ENCODE peak calls at places on chromosome 9, in four cellular contexts. One of them, this sample, is unnamed.

GRCh38 chr9:14030350-14030823 is 283.6 kb downstream of the NFIB start:
- DNase-seq in AG04449: peak
- DNase-seq in foreskin fibroblast: peak
- DNase-seq in fibroblast of the aortic adventitia: peak
- DNase-seq in this sample: peak

GRCh38 chr9:28600226-28600625 is 1026.9 kb upstream of the C9orf72 start:
- DNase-seq in fibroblast of the aortic adventitia: no peak
- DNase-seq in foreskin fibroblast: no peak
- DNase-seq in AG04449: no peak
- DNase-seq in this sample: no peak

GRCh38 chr9:98370300-98370975 is 115.0 kb upstream of the TBC1D2 start:
- DNase-seq in fibroblast of the aortic adventitia: no peak
- DNase-seq in AG04449: no peak
- DNase-seq in foreskin fibroblast: no peak
- DNase-seq in this sample: no peak

GRCh38 chr9:92770005-92770995 is 5.7 kb upstream of the BICD2 start:
- DNase-seq in fibroblast of the aortic adventitia: no peak
- DNase-seq in AG04449: no peak
- DNase-seq in foreskin fibroblast: no peak
- DNase-seq in this sample: peak

GRCh38 chr9:76725181-76725580 is 39.1 kb upstream of the PCA3 start:
- DNase-seq in foreskin fibroblast: no peak
- DNase-seq in AG04449: no peak
- DNase-seq in fibroblast of the aortic adventitia: no peak
- DNase-seq in this sample: no peak

GRCh38 chr9:29322240-29322639 is 1749.0 kb upstream of the C9orf72 start:
- DNase-seq in fibroblast of the aortic adventitia: peak
- DNase-seq in AG04449: no peak
- DNase-seq in foreskin fibroblast: no peak
- DNase-seq in this sample: no peak

GRCh38 chr9:128051932-128052734 is 15.0 kb downstream of the NAIF1 start:
- DNase-seq in AG04449: no peak
- DNase-seq in foreskin fibroblast: no peak
- DNase-seq in fibroblast of the aortic adventitia: no peak
- DNase-seq in this sample: no peak

GRCh38 chr9:75087279-75087823 is 604 bp downstream of the NMRK1 start:
- DNase-seq in foreskin fibroblast: peak
- DNase-seq in fibroblast of the aortic adventitia: peak
- DNase-seq in AG04449: no peak
- DNase-seq in this sample: peak

GRCh38 chr9:32344551-32345182 is 39.8 kb upstream of the ACO1 start:
- DNase-seq in fibroblast of the aortic adventitia: peak
- DNase-seq in AG04449: no peak
- DNase-seq in foreskin fibroblast: peak
- DNase-seq in this sample: peak

GRCh38 chr9:121974421-121974820 is 118.7 kb downstream of the TTLL11 start:
- DNase-seq in AG04449: no peak
- DNase-seq in fibroblast of the aortic adventitia: no peak
- DNase-seq in foreskin fibroblast: no peak
- DNase-seq in this sample: no peak

GRCh38 chr9:98314381-98315066 is 59.1 kb upstream of the TBC1D2 start:
- DNase-seq in foreskin fibroblast: peak
- DNase-seq in AG04449: no peak
- DNase-seq in fibroblast of the aortic adventitia: peak
- DNase-seq in this sample: peak

GRCh38 chr9:107815782-107816181 is 326.2 kb upstream of the KLF4 start:
- DNase-seq in foreskin fibroblast: no peak
- DNase-seq in fibroblast of the aortic adventitia: no peak
- DNase-seq in AG04449: no peak
- DNase-seq in this sample: no peak

GRCh38 chr9:2634818-2635217 is 13.2 kb downstream of the VLDLR start:
- DNase-seq in AG04449: no peak
- DNase-seq in foreskin fibroblast: no peak
- DNase-seq in fibroblast of the aortic adventitia: no peak
- DNase-seq in this sample: no peak
- TF ChIP-seq CTCF in AG04449: no peak
- TF ChIP-seq CTCF in foreskin fibroblast: no peak
- TF ChIP-seq CTCF in fibroblast of the aortic adventitia: no peak
- TF ChIP-seq CTCF in this sample: no peak

DNA sequence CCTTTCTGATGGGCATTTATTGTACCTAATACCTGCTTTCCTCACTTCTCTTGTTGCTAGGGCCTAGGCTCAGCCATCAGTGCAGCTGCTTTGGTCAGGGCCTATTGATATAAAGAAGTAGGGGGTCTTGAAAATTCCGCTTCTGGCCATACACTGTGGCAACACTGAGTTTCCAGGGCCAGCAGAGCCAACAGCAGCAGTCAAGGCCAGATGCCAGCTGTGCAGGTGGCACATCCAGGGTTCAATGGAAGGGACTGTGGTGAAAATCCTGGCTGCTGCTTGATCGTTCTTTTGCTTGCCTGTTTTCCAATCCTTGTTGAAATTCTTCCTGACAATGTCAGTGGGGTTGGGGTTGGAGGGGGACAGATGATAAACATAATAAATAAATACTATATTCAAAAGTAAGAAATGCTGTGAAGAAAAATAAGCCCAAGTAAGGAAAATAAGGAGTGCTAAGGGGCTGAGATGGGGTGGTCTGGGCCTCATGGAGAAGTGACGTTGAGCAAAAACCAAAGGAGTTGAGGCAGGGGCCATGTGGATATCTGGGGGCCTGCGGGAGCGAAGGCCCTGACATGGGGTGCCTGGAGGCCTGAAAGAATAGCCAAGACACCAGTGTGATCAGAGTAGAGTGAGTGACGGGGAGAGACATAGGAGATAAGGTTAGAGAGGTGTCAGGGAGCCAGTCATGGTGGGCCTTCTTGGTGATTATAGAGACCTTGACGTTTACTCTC is 91.0 kb upstream of the ALDH1B1 start:
- DNase-seq in foreskin fibroblast: no peak
- DNase-seq in AG04449: no peak
- DNase-seq in fibroblast of the aortic adventitia: no peak
- DNase-seq in this sample: no peak
- H3K4me3 ChIP-seq in foreskin fibroblast: no peak
- H3K4me3 ChIP-seq in AG04449: no peak
- H3K4me3 ChIP-seq in fibroblast of the aortic adventitia: no peak
- H3K4me3 ChIP-seq in this sample: no peak

GRCh38 chr9:130159057-130159456 is 13.1 kb upstream of the NCS1 start:
- DNase-seq in fibroblast of the aortic adventitia: no peak
- DNase-seq in foreskin fibroblast: no peak
- DNase-seq in AG04449: no peak
- DNase-seq in this sample: no peak

GRCh38 chr9:130154816-130155215 is 17.4 kb upstream of the NCS1 start:
- DNase-seq in fibroblast of the aortic adventitia: no peak
- DNase-seq in foreskin fibroblast: no peak
- DNase-seq in AG04449: no peak
- DNase-seq in this sample: no peak

GRCh38 chr9:130155647-130156046 is 16.6 kb upstream of the NCS1 start:
- DNase-seq in fibroblast of the aortic adventitia: no peak
- DNase-seq in foreskin fibroblast: no peak
- DNase-seq in AG04449: no peak
- DNase-seq in this sample: no peak

GRCh38 chr9:130157079-130157478 is 15.1 kb upstream of the NCS1 start:
- DNase-seq in foreskin fibroblast: peak
- DNase-seq in fibroblast of the aortic adventitia: no peak
- DNase-seq in AG04449: no peak
- DNase-seq in this sample: no peak

DNA sequence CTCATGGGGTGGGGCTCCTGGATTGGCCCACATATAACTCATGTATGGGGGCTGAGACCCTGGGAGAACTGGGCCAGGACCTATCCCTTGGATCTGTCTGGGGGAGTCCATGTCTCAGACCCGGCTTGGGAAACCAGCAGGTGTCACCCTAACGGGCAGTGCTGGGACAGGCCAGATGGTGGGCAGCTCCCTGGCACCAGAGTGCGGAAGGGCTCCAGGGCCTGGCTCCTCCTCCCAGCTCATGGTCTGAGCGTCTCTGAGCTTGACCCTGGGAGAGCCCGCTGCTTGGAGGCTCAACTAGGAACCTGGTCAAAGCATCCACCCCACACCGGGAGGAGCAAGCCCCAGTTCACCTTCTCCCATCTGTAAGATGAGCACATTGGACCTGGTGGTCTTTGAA is 15.5 kb upstream of the NCS1 start:
- DNase-seq in AG04449: no peak
- DNase-seq in fibroblast of the aortic adventitia: no peak
- DNase-seq in foreskin fibroblast: peak
- DNase-seq in this sample: no peak
- TF ChIP-seq CTCF in AG04449: peak
- TF ChIP-seq CTCF in fibroblast of the aortic adventitia: no peak
- TF ChIP-seq CTCF in foreskin fibroblast: no peak
- TF ChIP-seq CTCF in this sample: no peak

DNA sequence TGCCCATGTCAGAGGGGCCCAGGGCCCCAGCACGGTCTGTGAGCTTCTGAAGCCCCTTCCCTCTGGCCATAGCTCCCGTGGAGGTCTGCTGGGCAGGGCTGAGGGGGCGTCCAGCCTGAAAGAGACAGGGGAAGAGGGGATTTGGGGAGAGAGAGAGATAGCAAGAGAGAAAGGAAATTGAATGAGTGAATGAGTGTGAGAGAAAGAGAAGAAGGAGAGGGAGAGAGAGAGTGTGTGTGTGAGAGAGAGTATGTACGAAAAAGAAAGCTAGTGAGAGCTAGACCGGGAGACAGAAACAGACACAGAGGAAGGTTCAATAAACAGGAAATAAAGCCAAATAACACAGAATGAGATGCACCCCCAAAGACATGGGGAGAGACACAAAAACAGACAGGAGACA is 37.4 kb downstream of the PAX5 start:
- DNase-seq in fibroblast of the aortic adventitia: no peak
- DNase-seq in foreskin fibroblast: no peak
- DNase-seq in AG04449: no peak
- DNase-seq in this sample: no peak
- H3K4me3 ChIP-seq in fibroblast of the aortic adventitia: no peak
- H3K4me3 ChIP-seq in foreskin fibroblast: no peak
- H3K4me3 ChIP-seq in AG04449: no peak
- H3K4me3 ChIP-seq in this sample: no peak

DNA sequence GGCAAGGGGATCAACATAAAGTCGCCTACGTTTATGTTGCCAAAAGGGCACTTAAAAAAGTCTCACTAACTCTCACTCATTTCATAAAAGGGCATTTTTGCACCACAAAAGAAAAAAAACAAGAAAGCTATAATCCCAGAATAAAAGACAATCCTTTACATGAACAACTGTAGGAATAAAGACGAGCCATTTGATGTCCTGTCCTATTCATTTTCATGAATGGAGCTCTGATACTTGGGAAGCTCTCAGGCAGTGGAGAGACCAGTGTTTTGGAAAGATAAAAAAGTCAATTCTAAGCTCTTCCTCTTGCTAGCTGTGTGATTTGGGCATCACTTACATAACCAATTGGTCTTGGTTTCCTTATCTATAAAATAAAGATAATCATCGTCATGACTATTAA is 95.5 kb upstream of the EQTN start:
- DNase-seq in AG04449: no peak
- DNase-seq in fibroblast of the aortic adventitia: no peak
- DNase-seq in foreskin fibroblast: no peak
- DNase-seq in this sample: no peak
- TF ChIP-seq CTCF in AG04449: no peak
- TF ChIP-seq CTCF in fibroblast of the aortic adventitia: no peak
- TF ChIP-seq CTCF in foreskin fibroblast: no peak
- TF ChIP-seq CTCF in this sample: no peak